ENCODE peak calls at places on chromosomes 7 and 10, in ten cellular contexts. K is activated T-helper 1 cell treated with Interleukin-2 at 50 U/mL for 16 hours; C is NCI-H187 treated with DMSO at 0.1 percent for 48 hours; N is epithelial cell of prostate; V is activated CD8-positive, alpha-beta memory T cell treated with anti-CD3 and anti-CD28 coated beads, Interleukin-2, amount 50 U/mL, for 48 hours; M is HepG2; I is central memory CD4-positive, alpha-beta T cell; S is psoas muscle; B is HCT116; Z is GOT3. W is an unnamed sample.

GRCh38 chr10:101060951-101061813 is 607 bp upstream of the KAZALD1 start:
- DNase-seq in M (peak), I (peak), V (peak), N (no peak), K (peak), B (peak), Z (peak), C (no peak), S (peak), W (peak)

GRCh38 chr10:1090696-1091095 is 34.5 kb downstream of the WDR37 start:
- DNase-seq in B (no peak), V (no peak), I (no peak), C (no peak), M (no peak), N (no peak), Z (no peak), K (no peak), S (no peak), W (no peak)

GRCh38 chr10:24041030-24041429 is 167.9 kb upstream of the KIAA1217 start:
- DNase-seq in K (no peak), M (no peak), Z (no peak), N (no peak), S (no peak), B (no peak), C (peak), I (no peak), V (no peak), W (no peak)

GRCh38 chr7:124718032-124718766 is 47.4 kb downstream of the GPR37 start:
- DNase-seq in I (no peak), V (no peak), Z (no peak), B (no peak), M (peak), C (no peak), K (no peak), S (no peak), N (no peak), W (no peak)

GRCh38 chr10:34721201-34721840 is 93.8 kb downstream of the PARD3 start:
- DNase-seq in Z (no peak), S (no peak), I (no peak), M (no peak), N (no peak), V (no peak), C (no peak), B (no peak), K (no peak), W (no peak)

GRCh38 chr7:92489634-92490033 is 11.9 kb upstream of the ERVW-1 start:
- DNase-seq in K (no peak), N (no peak), V (no peak), M (no peak), S (no peak), Z (no peak), I (no peak), C (no peak), B (no peak), W (no peak)

GRCh38 chr10:111498560-111498959 is 421.7 kb downstream of the ADRA2A start:
- DNase-seq in C (no peak), I (no peak), M (no peak), V (no peak), B (no peak), K (no peak), Z (no peak), N (no peak), S (no peak), W (no peak)

GRCh38 chr10:43739171-43739570 is 90.5 kb upstream of the ZNF32 start:
- DNase-seq in S (no peak), V (no peak), K (no peak), Z (no peak), N (no peak), B (no peak), M (no peak), C (no peak), I (no peak), W (no peak)

GRCh38 chr7:7257899-7258692 is 75.8 kb downstream of the C1GALT1 start:
- DNase-seq in I (no peak), M (no peak), K (no peak), B (no peak), S (no peak), N (no peak), V (no peak), C (no peak), Z (no peak), W (no peak)

GRCh38 chr10:27285093-27285492 is 44.5 kb upstream of the ACBD5 start:
- DNase-seq in C (no peak), N (no peak), I (peak), S (no peak), M (peak), K (peak), V (no peak), B (peak), Z (no peak), W (no peak)

GRCh38 chr10:5545778-5546710 is 21.3 kb downstream of the CALML3 start:
- DNase-seq in M (no peak), Z (no peak), N (no peak), S (peak), C (no peak), B (no peak), I (no peak), K (no peak), V (peak), W (no peak)

GRCh38 chr10:110260746-110261477 is 43.8 kb downstream of the SMNDC1 start:
- DNase-seq in M (no peak), C (no peak), N (no peak), B (no peak), S (no peak), K (no peak), Z (no peak), I (no peak), V (no peak), W (no peak)

GRCh38 chr7:148334959-148335577 is 255.5 kb upstream of the C7orf33 start:
- DNase-seq in M (no peak), S (no peak), N (peak), C (no peak), B (no peak), V (no peak), K (no peak), Z (no peak), I (no peak), W (no peak)

GRCh38 chr10:103828107-103828506 is 27.3 kb downstream of the SH3PXD2A start:
- DNase-seq in V (no peak), M (no peak), C (no peak), N (peak), B (peak), S (no peak), I (no peak), K (no peak), Z (no peak), W (no peak)

GRCh38 chr7:50292763-50293162 is 11.8 kb upstream of the IKZF1 start:
- DNase-seq in K (no peak), B (no peak), M (no peak), S (no peak), V (no peak), I (no peak), C (no peak), N (no peak), Z (no peak), W (no peak)

GRCh38 chr7:47576031-47576908 is 5.6 kb downstream of the TNS3 start:
- DNase-seq in V (no peak), M (peak), C (no peak), N (no peak), I (no peak), B (peak), S (peak), K (no peak), Z (no peak), W (no peak)

GRCh38 chr10:77700086-77700485 is 62.5 kb upstream of the KCNMA1 start:
- DNase-seq in V (no peak), B (no peak), Z (no peak), M (no peak), K (no peak), I (no peak), N (no peak), S (no peak), C (no peak), W (no peak)

GRCh38 chr10:62183442-62183841 is 85.2 kb downstream of the RTKN2 start:
- DNase-seq in C (no peak), K (peak), M (no peak), B (no peak), I (peak), N (no peak), V (no peak), S (no peak), Z (no peak), W (no peak)